ENCODE peak calls at places on chromosomes 7 and 10, in eight cellular contexts. M is stimulated activated naive CD8-positive, alpha-beta T cell treated with anti-CD3 and anti-CD28 coated beads, Interleukin-15, Interleukin-2, amounts not matched to agents 100 U/mL and 50 U/mL, for 24 hours; V is left ventricle myocardium inferior; Y is SW 1271; W is NT2/D1; O is Calu3; B is T follicular helper cell; K is amygdala. T is an unnamed sample.

GRCh38 chr10:6033954-6034353 is 28.2 kb downstream of the IL2RA start:
- DNase-seq in M (no peak), V (no peak), Y (no peak), W (no peak), O (no peak), B (no peak), K (no peak), T (no peak)

GRCh38 chr7:16688249-16688648 is 42.3 kb downstream of the BZW2 start:
- DNase-seq in M (no peak), V (no peak), Y (peak), W (no peak), O (no peak), B (no peak), K (no peak), T (no peak)

GRCh38 chr10:129768437-129769355 is 195.4 kb downstream of the EBF3 start:
- DNase-seq in M (no peak), V (no peak), Y (no peak), W (peak), O (no peak), B (no peak), K (no peak), T (no peak)

GRCh38 chr7:31044531-31044930 is 7.6 kb upstream of the ADCYAP1R1 start:
- DNase-seq in M (no peak), V (no peak), Y (no peak), W (no peak), O (no peak), B (no peak), K (no peak), T (no peak)

GRCh38 chr7:82507976-82508677 is 64.5 kb upstream of the CACNA2D1 start:
- DNase-seq in M (no peak), V (no peak), Y (no peak), W (no peak), O (peak), B (no peak), K (no peak), T (no peak)

GRCh38 chr10:7945469-7946187 is 108.9 kb upstream of the GATA3 start:
- DNase-seq in M (no peak), V (no peak), Y (no peak), W (no peak), O (no peak), B (no peak), K (no peak), T (no peak)

GRCh38 chr7:17027143-17027802 is 145.5 kb upstream of the AGR3 start:
- DNase-seq in M (no peak), V (no peak), Y (no peak), W (no peak), O (no peak), B (no peak), K (no peak), T (no peak)

GRCh38 chr7:96282835-96283234 is 39.1 kb downstream of the SLC25A13 start:
- DNase-seq in M (no peak), V (no peak), Y (no peak), W (no peak), O (no peak), B (no peak), K (no peak), T (no peak)

GRCh38 chr7:4782333-4783291 is 7.2 kb downstream of the AP5Z1 start:
- DNase-seq in M (no peak), V (no peak), Y (no peak), W (no peak), O (no peak), B (no peak), K (no peak), T (no peak)

GRCh38 chr7:48244902-48245301 is 73.6 kb downstream of the ABCA13 start:
- DNase-seq in M (no peak), V (no peak), Y (no peak), W (no peak), O (peak), B (no peak), K (no peak), T (no peak)

GRCh38 chr7:102916426-102916825 is 3.6 kb downstream of the LRRC17 start:
- DNase-seq in M (no peak), V (no peak), Y (no peak), W (no peak), O (no peak), B (no peak), K (no peak), T (no peak)

GRCh38 chr10:42984761-42985325 is 92.0 kb upstream of the RET start:
- DNase-seq in M (no peak), V (no peak), Y (no peak), W (no peak), O (no peak), B (no peak), K (no peak), T (no peak)

GRCh38 chr7:47548546-47548945 is 33.4 kb downstream of the TNS3 start:
- DNase-seq in M (no peak), V (peak), Y (no peak), W (no peak), O (no peak), B (no peak), K (no peak), T (no peak)

GRCh38 chr7:93476491-93477344 is 97.8 kb downstream of the CALCR start:
- DNase-seq in M (no peak), V (no peak), Y (no peak), W (peak), O (no peak), B (no peak), K (no peak), T (no peak)

GRCh38 chr7:44045226-44046014 is 918 bp downstream of the DBNL start:
- DNase-seq in M (no peak), V (no peak), Y (no peak), W (no peak), O (no peak), B (no peak), K (no peak), T (no peak)

GRCh38 chr10:47165711-47166404 is 134.1 kb upstream of the GDF10 start:
- DNase-seq in M (peak), V (peak), Y (no peak), W (no peak), O (peak), B (peak), K (peak), T (no peak)

GRCh38 chr10:123890246-123890645 is 1.4 kb downstream of the CPXM2 start:
- DNase-seq in M (no peak), V (no peak), Y (no peak), W (no peak), O (no peak), B (no peak), K (no peak), T (no peak)

GRCh38 chr10:46305430-46305808 is 18.6 kb downstream of the ANTXRL start:
- DNase-seq in M (no peak), V (no peak), Y (no peak), W (no peak), O (no peak), B (no peak), K (no peak), T (no peak)

GRCh38 chr7:98000356-98000755 is 10.4 kb upstream of the OCM2 start:
- DNase-seq in M (no peak), V (no peak), Y (no peak), W (no peak), O (no peak), B (no peak), K (no peak), T (no peak)

GRCh38 chr7:133652547-133652946 is 399.7 kb downstream of the EXOC4 start:
- DNase-seq in M (no peak), V (no peak), Y (no peak), W (no peak), O (no peak), B (no peak), K (no peak), T (no peak)

GRCh38 chr10:86968271-86968993 is at the start of gene ADIRF:
- DNase-seq in M (no peak), V (peak), Y (no peak), W (no peak), O (no peak), B (no peak), K (no peak), T (no peak)

GRCh38 chr7:134374791-134375190 is 58.1 kb upstream of the SLC35B4 start:
- DNase-seq in M (no peak), V (no peak), Y (no peak), W (no peak), O (no peak), B (no peak), K (no peak), T (no peak)

GRCh38 chr7:927031-927671 is 27.3 kb downstream of the ADAP1 start:
- DNase-seq in M (no peak), V (peak), Y (no peak), W (no peak), O (peak), B (no peak), K (peak), T (no peak)

GRCh38 chr10:45375101-45375500 is 1.1 kb downstream of the ALOX5 start:
- DNase-seq in M (no peak), V (no peak), Y (no peak), W (no peak), O (no peak), B (no peak), K (no peak), T (no peak)

GRCh38 chr7:134014935-134015334 is 112.2 kb upstream of the LRGUK start:
- DNase-seq in M (no peak), V (no peak), Y (no peak), W (no peak), O (no peak), B (no peak), K (no peak), T (no peak)

GRCh38 chr7:142587578-142588191 is 161.6 kb upstream of the PRSS1 start:
- DNase-seq in M (no peak), V (no peak), Y (peak), W (no peak), O (peak), B (no peak), K (no peak), T (no peak)

GRCh38 chr7:920351-921070 is 34.0 kb downstream of the ADAP1 start:
- DNase-seq in M (peak), V (peak), Y (no peak), W (no peak), O (no peak), B (no peak), K (no peak), T (no peak)

GRCh38 chr7:150994141-150994837 is 3.5 kb downstream of the NOS3 start:
- DNase-seq in M (no peak), V (peak), Y (no peak), W (no peak), O (no peak), B (no peak), K (no peak), T (no peak)

T was measured in T-helper 17 cell.